ENCODE peak calls at places on chromosomes 4 and X, in eight cellular contexts. S is mesendoderm, B is GM23248, C is GM12878, G is HCT116, P is fibroblast of lung, Q is hepatocyte, L is MM.1S. Z is an unnamed sample. For H3K79me2, the result is how much of the 10 kb centered on the place peaks cover.

GRCh38 chr4:168933423-168933822 is 76.6 kb downstream of the CBR4 start:
- DNase-seq in S (no peak), B (no peak), C (no peak), G (no peak), P (no peak), Q (no peak), L (no peak), Z (no peak)

GRCh38 chr4:38313999-38314561 is 349.9 kb upstream of the KLF3 start:
- DNase-seq in S (no peak), B (peak), C (no peak), G (no peak), P (peak), Q (peak), L (peak), Z (no peak)

GRCh38 chr4:174869334-174869733 is 40.3 kb upstream of the GLRA3 start:
- DNase-seq in S (no peak), B (no peak), C (no peak), G (no peak), P (no peak), Q (no peak), L (no peak), Z (no peak)

GRCh38 chr4:114595207-114595606 is 3.4 kb upstream of the UGT8 start:
- DNase-seq in S (no peak), B (no peak), C (no peak), G (no peak), P (no peak), Q (no peak), L (no peak), Z (no peak)

GRCh38 chrX:51026862-51027261 is 116.3 kb downstream of the BMP15 start:
- DNase-seq in S (no peak), B (no peak), C (no peak), G (no peak), P (no peak), Q (no peak), L (no peak), Z (no peak)

GRCh38 chrX:118594697-118595420 is 99.2 kb downstream of the DOCK11 start:
- DNase-seq in S (no peak), B (no peak), C (no peak), G (no peak), P (no peak), Q (no peak), L (no peak), Z (no peak)

GRCh38 chrX:129980540-129981206 is 1.8 kb upstream of the BCORL1 start:
- DNase-seq in S (peak), B (peak), C (no peak), G (no peak), P (no peak), Q (peak), L (no peak), Z (peak)

GRCh38 chr4:152360045-152360410 is 175.9 kb downstream of the FBXW7 start:
- DNase-seq in S (no peak), B (peak), C (no peak), G (no peak), P (no peak), Q (no peak), L (no peak), Z (no peak)

GRCh38 chrX:63922221-63922620 is 137.2 kb upstream of the ARHGEF9 start:
- DNase-seq in S (no peak), B (peak), C (no peak), G (no peak), P (peak), Q (no peak), L (no peak), Z (no peak)

GRCh38 chr4:153553820-153554173 is 87.6 kb downstream of the TMEM131L start:
- DNase-seq in S (no peak), B (peak), C (no peak), G (no peak), P (no peak), Q (no peak), L (no peak), Z (no peak)

GRCh38 chr4:158068063-158068462 is 104.8 kb downstream of the GASK1B start:
- DNase-seq in S (no peak), B (peak), C (no peak), G (no peak), P (no peak), Q (no peak), L (no peak), Z (no peak)

GRCh38 chr4:57109530-57109846 is 697 bp downstream of the IGFBP7 start:
- DNase-seq in S (no peak), B (peak), C (no peak), G (no peak), P (no peak), Q (no peak), L (no peak), Z (no peak)

GRCh38 chr4:156594619-156595018 is 377.0 kb downstream of the PDGFC start:
- DNase-seq in S (no peak), B (no peak), C (no peak), G (no peak), P (no peak), Q (peak), L (no peak), Z (no peak)

GRCh38 chr4:26590639-26591038 is 6.8 kb downstream of the TBC1D19 start:
- DNase-seq in S (peak), B (peak), C (no peak), G (peak), P (no peak), Q (no peak), L (no peak), Z (no peak)

GRCh38 chr4:106329027-106329618 is 12.8 kb downstream of the AIMP1 start:
- DNase-seq in S (peak), B (peak), C (no peak), G (peak), P (peak), Q (peak), L (peak), Z (no peak)

GRCh38 chr4:48493485-48494100 is 3.5 kb downstream of the ZAR1 start:
- DNase-seq in S (no peak), B (no peak), C (no peak), G (no peak), P (peak), Q (no peak), L (no peak), Z (no peak)

GRCh38 chr4:48489683-48490011 is 405 bp upstream of the ZAR1 start:
- DNase-seq in S (peak), B (no peak), C (no peak), G (no peak), P (no peak), Q (no peak), L (no peak), Z (no peak)

GRCh38 chr4:48490012-48490679 is at the start of gene ZAR1:
- DNase-seq in S (peak), B (peak), C (no peak), G (no peak), P (no peak), Q (peak), L (no peak), Z (no peak)

GRCh38 chr4:48491514-48492176 is 1.6 kb downstream of the ZAR1 start:
- DNase-seq in S (peak), B (no peak), C (no peak), G (no peak), P (no peak), Q (no peak), L (no peak), Z (no peak)

GRCh38 chr4:48490680-48491513 is 845 bp downstream of the ZAR1 start:
- DNase-seq in S (peak), B (no peak), C (no peak), G (no peak), P (no peak), Q (peak), L (no peak), Z (no peak)
- H3K79me2 ChIP-seq in S (under half), B (under half), C (under half), G (under half), P (under half), Q (under half), L (under half), Z (under half)

GRCh38 chr4:98275129-98275528 is 13.9 kb downstream of the RAP1GDS1 start:
- DNase-seq in S (no peak), B (no peak), C (no peak), G (no peak), P (no peak), Q (no peak), L (no peak), Z (no peak)
- H3K79me2 ChIP-seq in S (under half), B (half or more), C (under half), G (half or more), P (half or more), Q (half or more), L (half or more), Z (half or more)

GRCh38 chr4:7867701-7868429 is 71.8 kb downstream of the AFAP1 start:
- DNase-seq in S (no peak), B (peak), C (no peak), G (no peak), P (no peak), Q (no peak), L (no peak), Z (no peak)
- H3K79me2 ChIP-seq in S (under half), B (half or more), C (under half), G (under half), P (under half), Q (under half), L (under half), Z (under half)

DNA sequence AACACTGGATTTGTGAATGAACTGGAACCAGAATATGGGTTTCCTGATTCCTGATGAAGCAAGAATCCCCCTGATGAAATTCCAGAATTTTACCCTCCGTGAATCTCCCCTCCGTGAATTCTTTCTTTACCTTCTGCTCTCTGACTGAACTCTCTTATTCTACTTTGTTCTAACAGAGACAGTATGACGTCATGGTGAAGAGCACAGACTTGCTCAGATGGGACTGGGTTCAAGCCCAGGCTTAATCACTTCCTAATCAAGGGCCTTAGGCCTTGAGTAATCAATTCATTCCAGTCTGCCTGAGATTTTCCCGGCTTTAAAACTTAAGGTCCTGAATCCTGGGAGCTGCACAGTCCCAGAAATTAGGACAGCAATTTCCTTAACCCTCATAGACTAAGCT is 64.5 kb downstream of the IQCM start:
- DNase-seq in S (no peak), B (peak), C (no peak), G (no peak), P (no peak), Q (no peak), L (no peak), Z (no peak)
- H3K79me2 ChIP-seq in S (under half), B (under half), C (under half), G (under half), P (under half), Q (under half), L (under half), Z (under half)

Z was measured in DND-41.